ENCODE peak calls at places on chromosomes 12 and 14, in nine cellular contexts. One of them, this sample, is unnamed.

GRCh38 chr14:103072595-103073366 is 11.2 kb upstream of the LBHD2 start:
- DNase-seq in tibial nerve: no peak
- DNase-seq in GM06990: no peak
- DNase-seq in AG20443: no peak
- DNase-seq in HuH-7.5: no peak
- DNase-seq in hippocampal formation: no peak
- DNase-seq in NCI-H774: no peak
- DNase-seq in A549: peak
- DNase-seq in AG10803: no peak
- DNase-seq in this sample: no peak

GRCh38 chr14:51780741-51781140 is 79.7 kb upstream of the GNG2 start:
- DNase-seq in tibial nerve: no peak
- DNase-seq in GM06990: no peak
- DNase-seq in AG20443: no peak
- DNase-seq in HuH-7.5: no peak
- DNase-seq in hippocampal formation: no peak
- DNase-seq in NCI-H774: no peak
- DNase-seq in A549: no peak
- DNase-seq in AG10803: peak
- DNase-seq in this sample: no peak

GRCh38 chr12:27787559-27787958 is 7.5 kb upstream of the MANSC4 start:
- DNase-seq in tibial nerve: no peak
- DNase-seq in GM06990: no peak
- DNase-seq in AG20443: peak
- DNase-seq in HuH-7.5: no peak
- DNase-seq in hippocampal formation: no peak
- DNase-seq in NCI-H774: no peak
- DNase-seq in A549: no peak
- DNase-seq in AG10803: peak
- DNase-seq in this sample: no peak

GRCh38 chr14:69582207-69582606 is 7.5 kb upstream of the CCDC177 start:
- DNase-seq in tibial nerve: no peak
- DNase-seq in GM06990: no peak
- DNase-seq in AG20443: no peak
- DNase-seq in HuH-7.5: no peak
- DNase-seq in hippocampal formation: no peak
- DNase-seq in NCI-H774: no peak
- DNase-seq in A549: no peak
- DNase-seq in AG10803: no peak
- DNase-seq in this sample: no peak

GRCh38 chr12:101298426-101298825 is 18.5 kb downstream of the UTP20 start:
- DNase-seq in tibial nerve: no peak
- DNase-seq in GM06990: no peak
- DNase-seq in AG20443: peak
- DNase-seq in HuH-7.5: no peak
- DNase-seq in hippocampal formation: no peak
- DNase-seq in NCI-H774: no peak
- DNase-seq in A549: peak
- DNase-seq in AG10803: peak
- DNase-seq in this sample: no peak

GRCh38 chr14:51653096-51653814 is 1.5 kb downstream of the FRMD6 start:
- DNase-seq in tibial nerve: peak
- DNase-seq in GM06990: no peak
- DNase-seq in AG20443: peak
- DNase-seq in HuH-7.5: no peak
- DNase-seq in hippocampal formation: peak
- DNase-seq in NCI-H774: no peak
- DNase-seq in A549: peak
- DNase-seq in AG10803: peak
- DNase-seq in this sample: no peak

GRCh38 chr14:57031474-57031873 is 221.2 kb upstream of the OTX2 start:
- DNase-seq in tibial nerve: no peak
- DNase-seq in GM06990: no peak
- DNase-seq in AG20443: no peak
- DNase-seq in HuH-7.5: no peak
- DNase-seq in hippocampal formation: no peak
- DNase-seq in NCI-H774: no peak
- DNase-seq in A549: no peak
- DNase-seq in AG10803: no peak
- DNase-seq in this sample: no peak

GRCh38 chr14:26377150-26377549 is 220.7 kb downstream of the NOVA1 start:
- DNase-seq in tibial nerve: no peak
- DNase-seq in GM06990: no peak
- DNase-seq in AG20443: no peak
- DNase-seq in HuH-7.5: no peak
- DNase-seq in hippocampal formation: no peak
- DNase-seq in NCI-H774: no peak
- DNase-seq in A549: no peak
- DNase-seq in AG10803: no peak
- DNase-seq in this sample: no peak

GRCh38 chr12:24088751-24089150 is 139.3 kb upstream of the SOX5 start:
- DNase-seq in tibial nerve: no peak
- DNase-seq in GM06990: no peak
- DNase-seq in AG20443: no peak
- DNase-seq in HuH-7.5: no peak
- DNase-seq in hippocampal formation: no peak
- DNase-seq in NCI-H774: no peak
- DNase-seq in A549: no peak
- DNase-seq in AG10803: no peak
- DNase-seq in this sample: no peak

GRCh38 chr12:109098142-109098652 is 800 bp downstream of the UNG start:
- DNase-seq in tibial nerve: peak
- DNase-seq in GM06990: no peak
- DNase-seq in AG20443: peak
- DNase-seq in HuH-7.5: no peak
- DNase-seq in hippocampal formation: no peak
- DNase-seq in NCI-H774: no peak
- DNase-seq in A549: no peak
- DNase-seq in AG10803: peak
- DNase-seq in this sample: no peak

GRCh38 chr14:69346710-69347109 is 51.4 kb downstream of the ERH start:
- DNase-seq in tibial nerve: no peak
- DNase-seq in GM06990: no peak
- DNase-seq in AG20443: peak
- DNase-seq in HuH-7.5: peak
- DNase-seq in hippocampal formation: no peak
- DNase-seq in NCI-H774: no peak
- DNase-seq in A549: peak
- DNase-seq in AG10803: no peak
- DNase-seq in this sample: no peak

GRCh38 chr12:100445081-100445481 is 28.6 kb upstream of the NR1H4 start:
- DNase-seq in tibial nerve: no peak
- DNase-seq in GM06990: no peak
- DNase-seq in AG20443: no peak
- DNase-seq in HuH-7.5: peak
- DNase-seq in hippocampal formation: no peak
- DNase-seq in NCI-H774: no peak
- DNase-seq in A549: peak
- DNase-seq in AG10803: no peak
- DNase-seq in this sample: peak

GRCh38 chr12:19410211-19410610 is 29.1 kb upstream of the AEBP2 start:
- DNase-seq in tibial nerve: no peak
- DNase-seq in GM06990: no peak
- DNase-seq in AG20443: no peak
- DNase-seq in HuH-7.5: no peak
- DNase-seq in hippocampal formation: no peak
- DNase-seq in NCI-H774: no peak
- DNase-seq in A549: no peak
- DNase-seq in AG10803: peak
- DNase-seq in this sample: no peak

GRCh38 chr14:65792208-65792905 is 379.8 kb downstream of the FUT8 start:
- DNase-seq in tibial nerve: no peak
- DNase-seq in GM06990: no peak
- DNase-seq in AG20443: peak
- DNase-seq in HuH-7.5: no peak
- DNase-seq in hippocampal formation: no peak
- DNase-seq in NCI-H774: no peak
- DNase-seq in A549: peak
- DNase-seq in AG10803: peak
- DNase-seq in this sample: no peak

GRCh38 chr14:65054471-65055085 is 47.7 kb downstream of the MAX start:
- DNase-seq in tibial nerve: no peak
- DNase-seq in GM06990: no peak
- DNase-seq in AG20443: no peak
- DNase-seq in HuH-7.5: no peak
- DNase-seq in hippocampal formation: no peak
- DNase-seq in NCI-H774: no peak
- DNase-seq in A549: no peak
- DNase-seq in AG10803: no peak
- DNase-seq in this sample: peak

GRCh38 chr12:51051787-51052186 is 3.7 kb downstream of the LETMD1 start:
- DNase-seq in tibial nerve: no peak
- DNase-seq in GM06990: no peak
- DNase-seq in AG20443: no peak
- DNase-seq in HuH-7.5: no peak
- DNase-seq in hippocampal formation: no peak
- DNase-seq in NCI-H774: no peak
- DNase-seq in A549: no peak
- DNase-seq in AG10803: no peak
- DNase-seq in this sample: no peak

GRCh38 chr14:72603639-72604038 is 290.3 kb downstream of the DPF3 start:
- DNase-seq in tibial nerve: no peak
- DNase-seq in GM06990: no peak
- DNase-seq in AG20443: no peak
- DNase-seq in HuH-7.5: no peak
- DNase-seq in hippocampal formation: no peak
- DNase-seq in NCI-H774: no peak
- DNase-seq in A549: no peak
- DNase-seq in AG10803: peak
- DNase-seq in this sample: no peak

GRCh38 chr12:753401-754237 is 1.2 kb downstream of the WNK1 start:
- DNase-seq in tibial nerve: peak
- DNase-seq in GM06990: peak
- DNase-seq in AG20443: peak
- DNase-seq in HuH-7.5: peak
- DNase-seq in hippocampal formation: no peak
- DNase-seq in NCI-H774: no peak
- DNase-seq in A549: peak
- DNase-seq in AG10803: no peak
- DNase-seq in this sample: peak